ENCODE peak calls at places on chromosomes 4 and X, in five cellular contexts. D, W, V, E and L are unnamed samples.

GRCh38 chrX:125620715-125621587 is 301.3 kb downstream of the TEX13C start:
- DNase-seq in V (no peak), D (no peak), W (no peak), E (no peak), L (no peak)

GRCh38 chr4:42625366-42625765 is 31.5 kb downstream of the ATP8A1 start:
- DNase-seq in D (no peak), V (no peak), W (no peak), E (no peak), L (no peak)

GRCh38 chr4:150056569-150056968 is 21.7 kb upstream of the DCLK2 start:
- DNase-seq in W (no peak), V (no peak), E (no peak), D (no peak), L (no peak)

GRCh38 chr4:24056258-24056657 is 166.4 kb upstream of the PPARGC1A start:
- DNase-seq in V (no peak), E (no peak), W (no peak), D (no peak), L (no peak)

GRCh38 chr4:71296945-71297344 is 41.9 kb upstream of the SLC4A4 start:
- DNase-seq in E (no peak), V (no peak), W (peak), D (no peak), L (no peak)

GRCh38 chr4:175531405-175532091 is 280.5 kb downstream of the GPM6A start:
- DNase-seq in W (no peak), D (no peak), E (no peak), V (no peak), L (no peak)

GRCh38 chr4:22634541-22635181 is 58.1 kb upstream of the GBA3 start:
- DNase-seq in V (no peak), E (no peak), W (no peak), D (no peak), L (no peak)

GRCh38 chrX:19924285-19924684 is 36.9 kb upstream of the SH3KBP1 start:
- DNase-seq in D (peak), E (no peak), V (no peak), W (no peak), L (peak)

GRCh38 chr4:51870441-51871188 is 27.7 kb downstream of the DCUN1D4 start:
- DNase-seq in V (no peak), D (no peak), W (no peak), E (no peak), L (no peak)

GRCh38 chr4:146481246-146481645 is 40.5 kb downstream of the SLC10A7 start:
- DNase-seq in D (no peak), V (no peak), E (no peak), W (no peak), L (no peak)

GRCh38 chr4:185524888-185525863 is 10.1 kb downstream of the PDLIM3 start:
- DNase-seq in E (no peak), V (peak), W (no peak), D (no peak), L (no peak)

GRCh38 chr4:6917445-6918241 is 8.0 kb downstream of the TBC1D14 start:
- DNase-seq in E (peak), D (peak), W (no peak), V (no peak), L (peak)

GRCh38 chr4:146472404-146472803 is 49.3 kb downstream of the SLC10A7 start:
- DNase-seq in E (no peak), V (peak), W (peak), D (no peak), L (no peak)

GRCh38 chr4:112251044-112251632 is 19.6 kb downstream of the AP1AR start:
- DNase-seq in D (no peak), E (no peak), V (no peak), W (no peak), L (no peak)

GRCh38 chr4:166377578-166377977 is 504.5 kb downstream of the TLL1 start:
- DNase-seq in E (no peak), W (no peak), V (no peak), D (no peak), L (no peak)

GRCh38 chr4:10761903-10762302 is 77.3 kb upstream of the CLNK start:
- DNase-seq in V (no peak), D (no peak), E (no peak), W (no peak), L (no peak)

GRCh38 chr4:128517739-128518510 is 230.3 kb upstream of the PGRMC2 start:
- DNase-seq in D (peak), W (peak), E (no peak), V (no peak), L (no peak)